ENCODE peak calls at places on chromosome 12, in nine cellular contexts. D, G, X, Q, L, B, P, E and H are unnamed samples.

GRCh38 chr12:24600996-24601395 is 347.9 kb downstream of the BCAT1 start:
- DNase-seq in D (no peak), G (no peak), X (peak), Q (no peak), L (no peak), B (no peak), P (no peak), E (no peak), H (no peak)

GRCh38 chr12:126966498-126966897 is 1300.5 kb upstream of the TMEM132C start:
- DNase-seq in D (no peak), G (no peak), X (no peak), Q (no peak), L (no peak), B (no peak), P (no peak), E (no peak), H (no peak)

GRCh38 chr12:131221946-131222249 is 268.2 kb downstream of the ADGRD1 start:
- DNase-seq in D (no peak), G (no peak), X (no peak), Q (no peak), L (no peak), B (no peak), P (no peak), E (no peak), H (no peak)

GRCh38 chr12:64736771-64737170 is 22.4 kb downstream of the GNS start:
- DNase-seq in D (no peak), G (no peak), X (no peak), Q (no peak), L (no peak), B (no peak), P (no peak), E (no peak), H (no peak)

GRCh38 chr12:54004841-54005530 is 3.8 kb upstream of the HOXC8 start:
- DNase-seq in D (peak), G (no peak), X (no peak), Q (no peak), L (peak), B (no peak), P (no peak), E (no peak), H (no peak)

GRCh38 chr12:83404521-83404920 is 717.8 kb downstream of the TMTC2 start:
- DNase-seq in D (no peak), G (no peak), X (no peak), Q (no peak), L (no peak), B (no peak), P (no peak), E (no peak), H (no peak)

GRCh38 chr12:48442191-48442828 is 30.0 kb upstream of the ANP32D start:
- DNase-seq in D (peak), G (no peak), X (no peak), Q (no peak), L (peak), B (no peak), P (peak), E (no peak), H (no peak)

GRCh38 chr12:123134265-123134664 is 16.6 kb downstream of the PITPNM2 start:
- DNase-seq in D (no peak), G (no peak), X (no peak), Q (no peak), L (no peak), B (no peak), P (no peak), E (no peak), H (no peak)

GRCh38 chr12:60335765-60336164 is 739.9 kb downstream of the SLC16A7 start:
- DNase-seq in D (no peak), G (no peak), X (peak), Q (no peak), L (no peak), B (no peak), P (no peak), E (no peak), H (no peak)

GRCh38 chr12:25816637-25817036 is 141.8 kb upstream of the RASSF8 start:
- DNase-seq in D (no peak), G (no peak), X (peak), Q (no peak), L (no peak), B (no peak), P (no peak), E (no peak), H (no peak)

GRCh38 chr12:46774011-46774633 is 51.7 kb downstream of the SLC38A4 start:
- DNase-seq in D (no peak), G (no peak), X (peak), Q (no peak), L (no peak), B (no peak), P (no peak), E (no peak), H (no peak)

GRCh38 chr12:113092478-113093408 is 36.2 kb downstream of the DTX1 start:
- DNase-seq in D (peak), G (no peak), X (no peak), Q (no peak), L (peak), B (no peak), P (no peak), E (peak), H (no peak)

GRCh38 chr12:129096968-129097367 is 243.7 kb downstream of the GLT1D1 start:
- DNase-seq in D (no peak), G (no peak), X (no peak), Q (no peak), L (peak), B (no peak), P (no peak), E (no peak), H (no peak)

GRCh38 chr12:40828593-40828990 is 136.4 kb downstream of the CNTN1 start:
- DNase-seq in D (no peak), G (no peak), X (no peak), Q (no peak), L (no peak), B (no peak), P (no peak), E (no peak), H (no peak)

GRCh38 chr12:122980192-122981035 is at the start of gene ARL6IP4:
- DNase-seq in D (no peak), G (peak), X (peak), Q (no peak), L (peak), B (peak), P (peak), E (peak), H (peak)

GRCh38 chr12:122031342-122032216 is 9.9 kb downstream of the BCL7A start:
- DNase-seq in D (peak), G (peak), X (no peak), Q (no peak), L (peak), B (peak), P (peak), E (peak), H (peak)

GRCh38 chr12:52945389-52946232 is 3.3 kb upstream of the KRT18 start:
- DNase-seq in D (peak), G (no peak), X (peak), Q (no peak), L (peak), B (no peak), P (no peak), E (peak), H (no peak)

GRCh38 chr12:130710001-130710732 is 5.9 kb downstream of the RIMBP2 start:
- DNase-seq in D (peak), G (no peak), X (no peak), Q (no peak), L (peak), B (no peak), P (no peak), E (peak), H (no peak)

GRCh38 chr12:132603240-132604107 is 6.9 kb downstream of the LRCOL1 start:
- DNase-seq in D (peak), G (peak), X (no peak), Q (no peak), L (no peak), B (no peak), P (peak), E (no peak), H (no peak)

GRCh38 chr12:75481774-75482173 is 1.2 kb downstream of the GLIPR1 start:
- DNase-seq in D (no peak), G (no peak), X (peak), Q (no peak), L (no peak), B (no peak), P (no peak), E (no peak), H (no peak)

GRCh38 chr12:75481013-75481705 is 604 bp downstream of the GLIPR1 start:
- DNase-seq in D (no peak), G (no peak), X (no peak), Q (no peak), L (no peak), B (no peak), P (no peak), E (no peak), H (peak)

GRCh38 chr12:75480469-75480949 is at the start of gene GLIPR1:
- DNase-seq in D (no peak), G (peak), X (peak), Q (peak), L (peak), B (peak), P (peak), E (peak), H (peak)

GRCh38 chr12:75478395-75478794 is 2.2 kb upstream of the GLIPR1 start:
- DNase-seq in D (no peak), G (peak), X (peak), Q (no peak), L (no peak), B (peak), P (no peak), E (no peak), H (no peak)

GRCh38 chr12:75479963-75480461 is 543 bp upstream of the GLIPR1 start:
- DNase-seq in D (no peak), G (no peak), X (peak), Q (no peak), L (no peak), B (no peak), P (no peak), E (no peak), H (peak)
- H3K27ac ChIP-seq in D (no peak), G (peak), X (peak), Q (peak), L (no peak), B (peak), P (peak), E (no peak), H (peak)

GRCh38 chr12:107461222-107461980 is 224.2 kb upstream of the PWP1 start:
- DNase-seq in D (no peak), G (no peak), X (peak), Q (no peak), L (no peak), B (no peak), P (peak), E (no peak), H (no peak)
- H3K27ac ChIP-seq in D (no peak), G (no peak), X (peak), Q (no peak), L (no peak), B (no peak), P (peak), E (no peak), H (no peak)

DNA sequence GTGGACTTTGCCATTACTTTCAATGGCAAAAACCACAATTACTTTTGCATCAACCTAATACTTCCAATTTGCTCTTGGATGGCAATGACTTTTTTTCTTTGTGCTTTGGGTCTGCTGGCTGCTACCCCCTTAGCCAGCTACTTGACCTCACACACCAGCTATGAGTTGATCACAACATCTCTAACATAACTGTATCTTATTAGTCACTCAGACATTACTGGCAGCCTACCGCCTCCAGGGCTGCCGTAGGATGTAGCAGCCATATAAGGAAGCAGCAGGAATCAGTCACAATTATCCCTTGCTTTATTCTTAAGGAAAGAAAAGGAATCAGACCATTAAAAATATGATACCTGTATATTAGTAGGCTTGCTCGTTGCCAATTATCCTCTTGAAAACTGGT is 260.5 kb downstream of the ADAMTS20 start:
- DNase-seq in D (no peak), G (no peak), X (peak), Q (no peak), L (no peak), B (no peak), P (no peak), E (no peak), H (no peak)
- H3K27ac ChIP-seq in D (no peak), G (no peak), X (no peak), Q (no peak), L (no peak), B (no peak), P (no peak), E (no peak), H (no peak)

GRCh38 chr12:74776378-74776777 is 238.7 kb downstream of the ATXN7L3B start:
- DNase-seq in D (peak), G (no peak), X (no peak), Q (no peak), L (peak), B (no peak), P (no peak), E (no peak), H (no peak)
- H3K27ac ChIP-seq in D (no peak), G (no peak), X (no peak), Q (no peak), L (no peak), B (no peak), P (no peak), E (no peak), H (no peak)

DNA sequence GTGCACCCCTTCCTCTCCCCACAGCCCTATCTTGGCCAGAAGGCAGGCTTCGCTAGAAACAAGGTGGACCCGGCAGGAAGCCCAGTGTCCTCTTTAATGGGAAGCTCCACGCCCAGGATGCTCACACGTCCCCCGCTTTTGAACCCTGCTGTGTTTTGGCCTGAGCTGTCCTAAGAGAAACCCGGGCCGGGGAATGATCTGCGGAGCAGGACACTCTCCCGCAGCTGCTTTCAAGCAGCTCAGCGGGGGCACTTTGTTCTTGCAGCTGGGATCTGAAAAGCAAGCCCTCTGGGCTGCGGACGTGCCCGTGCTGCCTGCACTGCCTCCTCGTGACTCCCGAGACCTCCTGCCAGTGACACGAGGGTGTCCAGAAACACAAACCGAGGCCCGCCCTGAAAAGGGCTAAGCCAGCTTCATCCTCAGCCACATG is 30.0 kb downstream of the SCARB1 start:
- DNase-seq in D (peak), G (no peak), X (no peak), Q (peak), L (peak), B (no peak), P (peak), E (peak), H (no peak)
- H3K27ac ChIP-seq in D (no peak), G (no peak), X (no peak), Q (no peak), L (peak), B (no peak), P (no peak), E (peak), H (no peak)